ENCODE peak calls at places on chromosome 14, in six cellular contexts. One of them, this sample, is unnamed. For H3K4me1 and H3K27me3, the result is how much of the 10 kb centered on the place peaks cover.

GRCh38 chr14:101535232-101535631 is 26.1 kb upstream of the DIO3 start:
- DNase-seq in transverse colon: peak
- DNase-seq in lower lobe of right lung: no peak
- DNase-seq in ovary: no peak
- DNase-seq in RWPE2: no peak
- DNase-seq in right atrium auricular region: no peak
- DNase-seq in this sample: no peak

GRCh38 chr14:35534130-35534883 is at the start of gene INSM2:
- DNase-seq in ovary: no peak
- DNase-seq in lower lobe of right lung: no peak
- DNase-seq in right atrium auricular region: no peak
- DNase-seq in RWPE2: no peak
- DNase-seq in transverse colon: no peak
- DNase-seq in this sample: no peak

GRCh38 chr14:40417777-40418401 is 985.7 kb upstream of the FBXO33 start:
- DNase-seq in right atrium auricular region: no peak
- DNase-seq in lower lobe of right lung: no peak
- DNase-seq in RWPE2: no peak
- DNase-seq in transverse colon: no peak
- DNase-seq in ovary: no peak
- DNase-seq in this sample: peak

GRCh38 chr14:59305231-59305630 is 116.8 kb downstream of the DAAM1 start:
- DNase-seq in transverse colon: no peak
- DNase-seq in ovary: no peak
- DNase-seq in lower lobe of right lung: no peak
- DNase-seq in RWPE2: no peak
- DNase-seq in right atrium auricular region: no peak
- DNase-seq in this sample: no peak

GRCh38 chr14:69485261-69485660 is 733 bp downstream of the PLEKHD1 start:
- DNase-seq in RWPE2: no peak
- DNase-seq in lower lobe of right lung: no peak
- DNase-seq in ovary: no peak
- DNase-seq in right atrium auricular region: no peak
- DNase-seq in transverse colon: no peak
- DNase-seq in this sample: no peak

GRCh38 chr14:102819176-102819628 is 42.0 kb downstream of the TRAF3 start:
- DNase-seq in RWPE2: no peak
- DNase-seq in right atrium auricular region: no peak
- DNase-seq in lower lobe of right lung: no peak
- DNase-seq in transverse colon: peak
- DNase-seq in ovary: no peak
- DNase-seq in this sample: peak

GRCh38 chr14:103058209-103059055 is 1.1 kb upstream of the CDC42BPB start:
- DNase-seq in transverse colon: no peak
- DNase-seq in RWPE2: no peak
- DNase-seq in lower lobe of right lung: no peak
- DNase-seq in ovary: no peak
- DNase-seq in right atrium auricular region: no peak
- DNase-seq in this sample: no peak

GRCh38 chr14:77782202-77782601 is 17.7 kb upstream of the ADCK1 start:
- DNase-seq in transverse colon: no peak
- DNase-seq in right atrium auricular region: no peak
- DNase-seq in ovary: no peak
- DNase-seq in lower lobe of right lung: no peak
- DNase-seq in RWPE2: no peak
- DNase-seq in this sample: no peak

GRCh38 chr14:58815046-58815701 is 177.4 kb downstream of the DACT1 start:
- DNase-seq in RWPE2: no peak
- DNase-seq in transverse colon: no peak
- DNase-seq in ovary: no peak
- DNase-seq in lower lobe of right lung: no peak
- DNase-seq in right atrium auricular region: no peak
- DNase-seq in this sample: no peak

GRCh38 chr14:61132336-61132735 is 148.8 kb downstream of the TMEM30B start:
- DNase-seq in right atrium auricular region: no peak
- DNase-seq in RWPE2: no peak
- DNase-seq in transverse colon: no peak
- DNase-seq in ovary: no peak
- DNase-seq in lower lobe of right lung: no peak
- DNase-seq in this sample: no peak

GRCh38 chr14:26941521-26941920 is 343.7 kb upstream of the NOVA1 start:
- DNase-seq in transverse colon: no peak
- DNase-seq in RWPE2: no peak
- DNase-seq in ovary: no peak
- DNase-seq in right atrium auricular region: no peak
- DNase-seq in lower lobe of right lung: no peak
- DNase-seq in this sample: no peak

GRCh38 chr14:61747342-61747741 is 14.9 kb upstream of the SNAPC1 start:
- DNase-seq in right atrium auricular region: no peak
- DNase-seq in ovary: no peak
- DNase-seq in RWPE2: no peak
- DNase-seq in lower lobe of right lung: no peak
- DNase-seq in transverse colon: no peak
- DNase-seq in this sample: no peak

GRCh38 chr14:97491697-97492096 is 694.5 kb downstream of the VRK1 start:
- DNase-seq in transverse colon: no peak
- DNase-seq in RWPE2: no peak
- DNase-seq in ovary: no peak
- DNase-seq in right atrium auricular region: no peak
- DNase-seq in lower lobe of right lung: no peak
- DNase-seq in this sample: no peak

GRCh38 chr14:89924224-89924623 is 30.3 kb downstream of the EFCAB11 start:
- DNase-seq in lower lobe of right lung: no peak
- DNase-seq in ovary: no peak
- DNase-seq in RWPE2: no peak
- DNase-seq in transverse colon: no peak
- DNase-seq in right atrium auricular region: no peak
- DNase-seq in this sample: no peak

GRCh38 chr14:32203928-32204357 is 874 bp upstream of the RNU6-8 start:
- DNase-seq in transverse colon: peak
- DNase-seq in lower lobe of right lung: no peak
- DNase-seq in ovary: peak
- DNase-seq in RWPE2: no peak
- DNase-seq in right atrium auricular region: no peak
- DNase-seq in this sample: no peak

GRCh38 chr14:53953828-53954550 is 2.6 kb downstream of the BMP4 start:
- DNase-seq in transverse colon: peak
- DNase-seq in right atrium auricular region: no peak
- DNase-seq in RWPE2: peak
- DNase-seq in lower lobe of right lung: peak
- DNase-seq in ovary: peak
- DNase-seq in this sample: no peak

GRCh38 chr14:56359245-56359644 is 220.4 kb upstream of the TMEM260 start:
- DNase-seq in RWPE2: no peak
- DNase-seq in right atrium auricular region: no peak
- DNase-seq in ovary: no peak
- DNase-seq in lower lobe of right lung: no peak
- DNase-seq in transverse colon: no peak
- DNase-seq in this sample: no peak

GRCh38 chr14:103086771-103087342 is 2.8 kb downstream of the LBHD2 start:
- DNase-seq in right atrium auricular region: no peak
- DNase-seq in RWPE2: no peak
- DNase-seq in ovary: no peak
- DNase-seq in transverse colon: no peak
- DNase-seq in lower lobe of right lung: peak
- DNase-seq in this sample: no peak

GRCh38 chr14:73997944-73998451 is 21.1 kb downstream of the ENTPD5 start:
- DNase-seq in RWPE2: no peak
- DNase-seq in transverse colon: peak
- DNase-seq in ovary: no peak
- DNase-seq in lower lobe of right lung: no peak
- DNase-seq in right atrium auricular region: no peak
- DNase-seq in this sample: no peak

GRCh38 chr14:43795600-43796228 is 711.4 kb downstream of the FSCB start:
- DNase-seq in ovary: no peak
- DNase-seq in transverse colon: no peak
- DNase-seq in lower lobe of right lung: no peak
- DNase-seq in RWPE2: no peak
- DNase-seq in right atrium auricular region: no peak
- DNase-seq in this sample: no peak

GRCh38 chr14:35332517-35333346 is 40.5 kb downstream of the PSMA6 start:
- DNase-seq in ovary: no peak
- DNase-seq in RWPE2: no peak
- DNase-seq in lower lobe of right lung: no peak
- DNase-seq in transverse colon: peak
- DNase-seq in right atrium auricular region: no peak
- DNase-seq in this sample: peak

GRCh38 chr14:44979740-44980346 is 17.9 kb downstream of the TOGARAM1 start:
- DNase-seq in right atrium auricular region: no peak
- DNase-seq in transverse colon: no peak
- DNase-seq in RWPE2: no peak
- DNase-seq in ovary: no peak
- DNase-seq in lower lobe of right lung: no peak
- DNase-seq in this sample: no peak

GRCh38 chr14:20707622-20708021 is 19.1 kb downstream of the ANG start:
- DNase-seq in right atrium auricular region: no peak
- DNase-seq in RWPE2: no peak
- DNase-seq in transverse colon: no peak
- DNase-seq in ovary: no peak
- DNase-seq in lower lobe of right lung: no peak
- DNase-seq in this sample: no peak

GRCh38 chr14:68257969-68258368 is 438.4 kb downstream of the RAD51B start:
- DNase-seq in ovary: no peak
- DNase-seq in right atrium auricular region: no peak
- DNase-seq in RWPE2: no peak
- DNase-seq in transverse colon: no peak
- DNase-seq in lower lobe of right lung: no peak
- DNase-seq in this sample: no peak

GRCh38 chr14:68253381-68253780 is 433.8 kb downstream of the RAD51B start:
- DNase-seq in RWPE2: no peak
- DNase-seq in ovary: no peak
- DNase-seq in transverse colon: no peak
- DNase-seq in lower lobe of right lung: no peak
- DNase-seq in right atrium auricular region: no peak
- DNase-seq in this sample: no peak

GRCh38 chr14:68253878-68254528 is 434.4 kb downstream of the RAD51B start:
- DNase-seq in transverse colon: no peak
- DNase-seq in ovary: no peak
- DNase-seq in lower lobe of right lung: no peak
- DNase-seq in right atrium auricular region: no peak
- DNase-seq in RWPE2: no peak
- DNase-seq in this sample: no peak

GRCh38 chr14:68255697-68256178 is 436.2 kb downstream of the RAD51B start:
- DNase-seq in lower lobe of right lung: no peak
- DNase-seq in transverse colon: no peak
- DNase-seq in RWPE2: no peak
- DNase-seq in right atrium auricular region: no peak
- DNase-seq in ovary: no peak
- DNase-seq in this sample: no peak

DNA sequence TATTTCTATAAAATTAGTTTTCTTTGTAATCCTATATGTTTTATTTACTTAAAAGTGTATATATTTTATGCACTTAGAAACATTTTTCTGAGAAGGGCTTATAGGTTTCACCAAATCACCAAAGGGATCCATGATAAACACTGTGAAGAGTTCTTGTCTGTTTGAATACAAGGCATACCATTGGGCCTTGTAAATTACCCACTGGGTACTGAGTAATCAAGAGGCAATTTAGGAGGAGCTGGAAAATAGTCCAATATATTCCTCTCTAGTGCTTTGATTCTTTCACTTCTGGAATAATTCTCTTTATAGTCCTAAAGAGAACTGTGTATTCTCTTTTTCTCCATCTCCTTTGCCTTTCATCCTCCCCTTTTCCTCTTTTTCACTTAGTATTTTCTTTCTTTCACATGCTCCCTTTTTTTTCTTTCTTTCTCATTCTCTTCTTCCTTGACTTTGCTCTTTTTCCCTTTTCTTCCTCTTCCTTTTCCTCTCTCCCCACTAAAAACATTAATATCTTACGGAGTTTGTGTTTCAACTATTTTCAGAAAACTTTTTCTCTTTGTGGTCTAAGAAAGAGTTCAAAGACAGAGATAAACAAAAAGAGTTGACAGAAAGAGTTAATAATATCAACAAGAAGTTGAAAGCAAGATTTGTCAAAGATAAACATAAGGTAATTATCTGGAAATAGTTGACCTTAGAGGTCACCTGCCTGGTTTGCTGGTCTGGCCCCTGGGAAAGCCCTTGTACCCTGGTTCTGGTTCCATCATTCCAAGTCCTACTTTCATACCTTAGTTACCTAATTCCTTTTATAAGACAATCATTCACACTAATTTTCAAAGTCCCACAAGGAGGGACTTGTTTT is 435.3 kb downstream of the RAD51B start:
- DNase-seq in transverse colon: no peak
- DNase-seq in RWPE2: no peak
- DNase-seq in lower lobe of right lung: no peak
- DNase-seq in right atrium auricular region: no peak
- DNase-seq in ovary: no peak
- DNase-seq in this sample: no peak
- H3K4me1 ChIP-seq in transverse colon: under half
- H3K4me1 ChIP-seq in RWPE2: under half
- H3K4me1 ChIP-seq in lower lobe of right lung: under half
- H3K4me1 ChIP-seq in right atrium auricular region: under half
- H3K4me1 ChIP-seq in ovary: under half
- H3K4me1 ChIP-seq in this sample: under half

GRCh38 chr14:93892923-93893549 is 34.1 kb upstream of the FAM181A start:
- DNase-seq in right atrium auricular region: peak
- DNase-seq in ovary: peak
- DNase-seq in transverse colon: peak
- DNase-seq in lower lobe of right lung: peak
- DNase-seq in RWPE2: no peak
- DNase-seq in this sample: peak
- H3K4me3 ChIP-seq in right atrium auricular region: no peak
- H3K4me3 ChIP-seq in ovary: no peak
- H3K4me3 ChIP-seq in transverse colon: no peak
- H3K4me3 ChIP-seq in lower lobe of right lung: no peak
- H3K4me3 ChIP-seq in RWPE2: no peak
- H3K4me3 ChIP-seq in this sample: no peak

GRCh38 chr14:23454445-23454856 is 15.1 kb upstream of the NGDN start:
- DNase-seq in ovary: no peak
- DNase-seq in lower lobe of right lung: no peak
- DNase-seq in transverse colon: no peak
- DNase-seq in RWPE2: no peak
- DNase-seq in right atrium auricular region: no peak
- DNase-seq in this sample: no peak
- H3K27me3 ChIP-seq in ovary: under half
- H3K27me3 ChIP-seq in lower lobe of right lung: under half
- H3K27me3 ChIP-seq in transverse colon: under half
- H3K27me3 ChIP-seq in RWPE2: under half
- H3K27me3 ChIP-seq in right atrium auricular region: under half
- H3K27me3 ChIP-seq in this sample: under half

DNA sequence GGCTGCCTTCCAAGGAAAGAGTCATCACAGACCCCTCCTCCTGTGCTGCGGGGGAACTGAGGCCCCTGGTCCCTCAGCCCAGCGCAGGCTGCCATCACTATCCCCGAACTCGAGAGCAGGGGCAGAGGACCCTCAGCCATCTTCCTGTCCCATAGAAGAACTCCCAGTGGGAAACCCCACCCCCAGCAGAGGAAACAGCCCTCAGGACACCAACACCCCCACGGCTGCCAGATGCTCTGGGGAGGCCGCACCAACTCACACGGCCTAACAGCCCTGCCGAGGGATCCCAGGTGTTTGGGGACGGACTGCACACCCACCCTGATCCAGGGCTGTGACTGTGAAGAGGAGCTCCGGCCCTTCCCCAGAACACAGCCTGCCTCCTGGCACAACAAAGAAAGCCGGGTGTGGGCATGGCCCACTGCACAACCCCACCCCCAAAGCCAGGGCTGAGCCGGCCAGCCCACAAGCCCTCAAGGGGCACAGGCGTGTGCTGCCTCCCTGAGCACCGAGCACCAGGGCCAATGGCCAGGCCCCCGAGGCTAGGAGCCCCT is 16.3 kb upstream of the C14orf180 start:
- DNase-seq in transverse colon: no peak
- DNase-seq in ovary: no peak
- DNase-seq in lower lobe of right lung: no peak
- DNase-seq in right atrium auricular region: no peak
- DNase-seq in RWPE2: no peak
- DNase-seq in this sample: no peak
- H3K4me1 ChIP-seq in transverse colon: under half
- H3K4me1 ChIP-seq in ovary: under half
- H3K4me1 ChIP-seq in lower lobe of right lung: under half
- H3K4me1 ChIP-seq in right atrium auricular region: under half
- H3K4me1 ChIP-seq in RWPE2: under half
- H3K4me1 ChIP-seq in this sample: under half